ENCODE peak calls at places on chromosomes 6 and 20, in eight cellular contexts. One of them, this sample, is unnamed.

GRCh38 chr6:33858804-33859203 is 55.0 kb upstream of the MLN start:
- DNase-seq in cardiac muscle cell: no peak
- DNase-seq in AG08395: no peak
- DNase-seq in amygdala: no peak
- DNase-seq in cardiac fibroblast: no peak
- DNase-seq in activated T-cell treated with anti-CD3 and anti-CD28 coated beads, Interleukin-2, amount 50 U/mL, for 4 hours: no peak
- DNase-seq in activated CD4-positive, CD25-positive, alpha-beta regulatory T cell treated with anti-CD3 and anti-CD28 coated beads, Interleukin-2, amount 50 U/mL, for 72 hours: no peak
- DNase-seq in stomach: no peak
- DNase-seq in this sample: no peak

GRCh38 chr6:53615633-53616449 is 49.7 kb downstream of the KLHL31 start:
- DNase-seq in activated CD4-positive, CD25-positive, alpha-beta regulatory T cell treated with anti-CD3 and anti-CD28 coated beads, Interleukin-2, amount 50 U/mL, for 72 hours: no peak
- DNase-seq in cardiac fibroblast: peak; percentile 87
- DNase-seq in stomach: peak; percentile 38
- DNase-seq in amygdala: no peak
- DNase-seq in AG08395: peak; percentile 29
- DNase-seq in cardiac muscle cell: no peak
- DNase-seq in activated T-cell treated with anti-CD3 and anti-CD28 coated beads, Interleukin-2, amount 50 U/mL, for 4 hours: no peak
- DNase-seq in this sample: no peak

GRCh38 chr20:62804632-62805364 is at the start of gene OGFR:
- DNase-seq in activated T-cell treated with anti-CD3 and anti-CD28 coated beads, Interleukin-2, amount 50 U/mL, for 4 hours: peak; percentile 74
- DNase-seq in stomach: peak; percentile 69
- DNase-seq in cardiac muscle cell: peak; percentile 62
- DNase-seq in activated CD4-positive, CD25-positive, alpha-beta regulatory T cell treated with anti-CD3 and anti-CD28 coated beads, Interleukin-2, amount 50 U/mL, for 72 hours: peak; percentile 71
- DNase-seq in amygdala: peak; percentile 79
- DNase-seq in AG08395: peak; percentile 76
- DNase-seq in cardiac fibroblast: peak; percentile 45
- DNase-seq in this sample: peak; percentile 68

GRCh38 chr6:124961784-124962611 is at the start of gene RNF217:
- DNase-seq in activated T-cell treated with anti-CD3 and anti-CD28 coated beads, Interleukin-2, amount 50 U/mL, for 4 hours: no peak
- DNase-seq in activated CD4-positive, CD25-positive, alpha-beta regulatory T cell treated with anti-CD3 and anti-CD28 coated beads, Interleukin-2, amount 50 U/mL, for 72 hours: no peak
- DNase-seq in cardiac fibroblast: peak; percentile 71
- DNase-seq in AG08395: peak; percentile 54
- DNase-seq in amygdala: peak; percentile 55
- DNase-seq in stomach: peak; percentile 55
- DNase-seq in cardiac muscle cell: peak; percentile 81
- DNase-seq in this sample: peak; percentile 71

GRCh38 chr6:98416027-98416426 is 418.3 kb upstream of the POU3F2 start:
- DNase-seq in cardiac muscle cell: no peak
- DNase-seq in amygdala: peak; percentile 4
- DNase-seq in cardiac fibroblast: no peak
- DNase-seq in activated CD4-positive, CD25-positive, alpha-beta regulatory T cell treated with anti-CD3 and anti-CD28 coated beads, Interleukin-2, amount 50 U/mL, for 72 hours: no peak
- DNase-seq in AG08395: no peak
- DNase-seq in activated T-cell treated with anti-CD3 and anti-CD28 coated beads, Interleukin-2, amount 50 U/mL, for 4 hours: no peak
- DNase-seq in stomach: no peak
- DNase-seq in this sample: no peak

GRCh38 chr20:61169870-61170269 is 82.2 kb upstream of the CDH4 start:
- DNase-seq in cardiac fibroblast: no peak
- DNase-seq in stomach: no peak
- DNase-seq in amygdala: no peak
- DNase-seq in activated T-cell treated with anti-CD3 and anti-CD28 coated beads, Interleukin-2, amount 50 U/mL, for 4 hours: no peak
- DNase-seq in AG08395: no peak
- DNase-seq in cardiac muscle cell: no peak
- DNase-seq in activated CD4-positive, CD25-positive, alpha-beta regulatory T cell treated with anti-CD3 and anti-CD28 coated beads, Interleukin-2, amount 50 U/mL, for 72 hours: no peak
- DNase-seq in this sample: no peak

GRCh38 chr6:93825950-93826349 is 406.6 kb upstream of the EPHA7 start:
- DNase-seq in activated CD4-positive, CD25-positive, alpha-beta regulatory T cell treated with anti-CD3 and anti-CD28 coated beads, Interleukin-2, amount 50 U/mL, for 72 hours: no peak
- DNase-seq in activated T-cell treated with anti-CD3 and anti-CD28 coated beads, Interleukin-2, amount 50 U/mL, for 4 hours: no peak
- DNase-seq in amygdala: no peak
- DNase-seq in AG08395: no peak
- DNase-seq in stomach: no peak
- DNase-seq in cardiac fibroblast: no peak
- DNase-seq in cardiac muscle cell: no peak
- DNase-seq in this sample: no peak

GRCh38 chr6:56938634-56939294 is 16.1 kb upstream of the BEND6 start:
- DNase-seq in activated T-cell treated with anti-CD3 and anti-CD28 coated beads, Interleukin-2, amount 50 U/mL, for 4 hours: no peak
- DNase-seq in amygdala: no peak
- DNase-seq in activated CD4-positive, CD25-positive, alpha-beta regulatory T cell treated with anti-CD3 and anti-CD28 coated beads, Interleukin-2, amount 50 U/mL, for 72 hours: no peak
- DNase-seq in AG08395: peak; percentile 95
- DNase-seq in cardiac fibroblast: peak; percentile 100
- DNase-seq in stomach: no peak
- DNase-seq in cardiac muscle cell: no peak
- DNase-seq in this sample: no peak

GRCh38 chr6:107716688-107717089 is 107.4 kb downstream of the SCML4 start:
- DNase-seq in activated T-cell treated with anti-CD3 and anti-CD28 coated beads, Interleukin-2, amount 50 U/mL, for 4 hours: peak; percentile 60
- DNase-seq in cardiac muscle cell: no peak
- DNase-seq in cardiac fibroblast: peak; percentile 60
- DNase-seq in AG08395: no peak
- DNase-seq in amygdala: no peak
- DNase-seq in stomach: no peak
- DNase-seq in activated CD4-positive, CD25-positive, alpha-beta regulatory T cell treated with anti-CD3 and anti-CD28 coated beads, Interleukin-2, amount 50 U/mL, for 72 hours: peak; percentile 59
- DNase-seq in this sample: peak; percentile 24

GRCh38 chr6:34462561-34462971 is 3.3 kb upstream of the PACSIN1 start:
- DNase-seq in stomach: peak; percentile 50
- DNase-seq in amygdala: no peak
- DNase-seq in cardiac muscle cell: peak; percentile 72
- DNase-seq in activated T-cell treated with anti-CD3 and anti-CD28 coated beads, Interleukin-2, amount 50 U/mL, for 4 hours: no peak
- DNase-seq in cardiac fibroblast: peak; percentile 20
- DNase-seq in activated CD4-positive, CD25-positive, alpha-beta regulatory T cell treated with anti-CD3 and anti-CD28 coated beads, Interleukin-2, amount 50 U/mL, for 72 hours: no peak
- DNase-seq in AG08395: peak; percentile 35
- DNase-seq in this sample: peak; percentile 72

GRCh38 chr20:56003111-56003800 is 2.1 kb downstream of the CBLN4 start:
- DNase-seq in activated T-cell treated with anti-CD3 and anti-CD28 coated beads, Interleukin-2, amount 50 U/mL, for 4 hours: no peak
- DNase-seq in amygdala: no peak
- DNase-seq in AG08395: no peak
- DNase-seq in cardiac muscle cell: no peak
- DNase-seq in stomach: no peak
- DNase-seq in activated CD4-positive, CD25-positive, alpha-beta regulatory T cell treated with anti-CD3 and anti-CD28 coated beads, Interleukin-2, amount 50 U/mL, for 72 hours: no peak
- DNase-seq in cardiac fibroblast: no peak
- DNase-seq in this sample: no peak

GRCh38 chr20:18016772-18017171 is 40.9 kb downstream of the OVOL2 start:
- DNase-seq in activated CD4-positive, CD25-positive, alpha-beta regulatory T cell treated with anti-CD3 and anti-CD28 coated beads, Interleukin-2, amount 50 U/mL, for 72 hours: no peak
- DNase-seq in AG08395: no peak
- DNase-seq in activated T-cell treated with anti-CD3 and anti-CD28 coated beads, Interleukin-2, amount 50 U/mL, for 4 hours: no peak
- DNase-seq in stomach: no peak
- DNase-seq in cardiac muscle cell: no peak
- DNase-seq in cardiac fibroblast: no peak
- DNase-seq in amygdala: no peak
- DNase-seq in this sample: no peak

GRCh38 chr20:21936720-21937380 is 231.4 kb downstream of the PAX1 start:
- DNase-seq in stomach: no peak
- DNase-seq in activated CD4-positive, CD25-positive, alpha-beta regulatory T cell treated with anti-CD3 and anti-CD28 coated beads, Interleukin-2, amount 50 U/mL, for 72 hours: no peak
- DNase-seq in cardiac muscle cell: no peak
- DNase-seq in cardiac fibroblast: no peak
- DNase-seq in amygdala: no peak
- DNase-seq in activated T-cell treated with anti-CD3 and anti-CD28 coated beads, Interleukin-2, amount 50 U/mL, for 4 hours: no peak
- DNase-seq in AG08395: peak; percentile 41
- DNase-seq in this sample: no peak